ENCODE peak calls at places on chromosomes 7 and 10, in five cellular contexts. W is GM06990, C is hepatocyte, G is endothelial cell of umbilical vein, S is tibial artery. Y is an unnamed sample.

GRCh38 chr10:33706746-33707145 is 372.3 kb upstream of the NRP1 start:
- DNase-seq in S (no peak), C (no peak), W (no peak), G (no peak), Y (peak)

GRCh38 chr7:41107938-41108448 is 594.9 kb downstream of the INHBA start:
- DNase-seq in C (peak), S (no peak), G (no peak), W (no peak), Y (peak)

GRCh38 chr10:24132741-24133140 is 76.2 kb upstream of the KIAA1217 start:
- DNase-seq in S (no peak), C (no peak), G (no peak), W (no peak), Y (peak)

GRCh38 chr7:149385195-149385955 is 75.5 kb downstream of the ZNF777 start:
- DNase-seq in W (no peak), G (no peak), S (no peak), C (no peak), Y (no peak)

GRCh38 chr7:52088008-52088787 is 771.6 kb upstream of the COBL start:
- DNase-seq in S (no peak), W (no peak), C (peak), G (peak), Y (no peak)

GRCh38 chr7:28106316-28106957 is 74.2 kb downstream of the JAZF1 start:
- DNase-seq in S (no peak), G (no peak), C (no peak), W (no peak), Y (no peak)

GRCh38 chr7:5478568-5479045 is 55.0 kb upstream of the TNRC18 start:
- DNase-seq in W (no peak), S (no peak), G (no peak), C (peak), Y (no peak)

GRCh38 chr10:102421645-102422585 is 1.3 kb downstream of the FBXL15 start:
- DNase-seq in G (peak), S (no peak), W (no peak), C (peak), Y (peak)

GRCh38 chr7:95718556-95719410 is 53.6 kb upstream of the DYNC1I1 start:
- DNase-seq in S (no peak), W (no peak), G (peak), C (no peak), Y (peak)

GRCh38 chr7:117270371-117270770 is 52.5 kb downstream of the WNT2 start:
- DNase-seq in G (no peak), W (no peak), C (no peak), S (no peak), Y (no peak)

GRCh38 chr10:97679594-97679993 is 7.4 kb downstream of the AVPI1 start:
- DNase-seq in W (no peak), S (no peak), C (no peak), G (no peak), Y (no peak)

GRCh38 chr7:3087243-3087642 is 43.6 kb upstream of the CARD11 start:
- DNase-seq in C (peak), G (no peak), S (no peak), W (no peak), Y (no peak)

GRCh38 chr7:91720255-91720937 is 160.1 kb downstream of the MTERF1 start:
- DNase-seq in W (no peak), G (no peak), S (no peak), C (no peak), Y (peak)

GRCh38 chr10:69786791-69787190 is 14.9 kb upstream of the COL13A1 start:
- DNase-seq in W (no peak), G (peak), S (no peak), C (no peak), Y (peak)

GRCh38 chr10:10830316-10831061 is 187.2 kb upstream of the CELF2 start:
- DNase-seq in C (no peak), W (no peak), S (no peak), G (peak), Y (peak)

GRCh38 chr7:22433710-22434460 is 66.1 kb downstream of the STEAP1B start:
- DNase-seq in G (peak), S (no peak), C (no peak), W (no peak), Y (no peak)

GRCh38 chr7:115499966-115500365 is 530.6 kb downstream of the TFEC start:
- DNase-seq in W (no peak), G (no peak), C (no peak), S (no peak), Y (no peak)

GRCh38 chr7:21361413-21362130 is 66.3 kb upstream of the SP4 start:
- DNase-seq in S (no peak), W (peak), G (no peak), C (no peak), Y (no peak)

GRCh38 chr7:4766666-4767530 is 8.5 kb upstream of the AP5Z1 start:
- DNase-seq in C (peak), S (no peak), G (no peak), W (no peak), Y (no peak)

GRCh38 chr10:24762966-24763623 is 39.4 kb upstream of the ARHGAP21 start:
- DNase-seq in G (peak), C (no peak), S (no peak), W (no peak), Y (no peak)

GRCh38 chr10:3811331-3811870 is 26.4 kb upstream of the KLF6 start:
- DNase-seq in S (no peak), G (peak), W (peak), C (peak), Y (peak)

GRCh38 chr7:140645166-140645565 is 4.6 kb upstream of the DENND2A start:
- DNase-seq in G (no peak), C (no peak), S (peak), W (no peak), Y (peak)

GRCh38 chr10:124323806-124324205 is 94.9 kb downstream of the OAT start:
- DNase-seq in S (no peak), G (no peak), W (no peak), C (no peak), Y (no peak)

GRCh38 chr10:128377364-128377987 is 251.3 kb upstream of the MKI67 start:
- DNase-seq in G (no peak), S (no peak), C (no peak), W (no peak), Y (no peak)

GRCh38 chr7:131302876-131303707 is 24.6 kb upstream of the MKLN1 start:
- DNase-seq in G (peak), S (no peak), W (no peak), C (peak), Y (peak)

GRCh38 chr10:113858541-113858940 is 4.1 kb downstream of the NHLRC2 start:
- DNase-seq in C (no peak), G (peak), S (no peak), W (no peak), Y (peak)

GRCh38 chr10:114290038-114290437 is 51.0 kb downstream of the VWA2 start:
- DNase-seq in S (no peak), G (no peak), C (no peak), W (no peak), Y (no peak)

GRCh38 chr7:4650471-4651047 is 31.5 kb upstream of the FOXK1 start:
- DNase-seq in G (no peak), S (no peak), W (no peak), C (peak), Y (no peak)

GRCh38 chr7:27576360-27576944 is 86.2 kb downstream of the HIBADH start:
- DNase-seq in S (no peak), C (peak), G (peak), W (peak), Y (peak)

GRCh38 chr10:86951184-86951761 is 6.1 kb downstream of the MMRN2 start:
- DNase-seq in W (no peak), G (no peak), C (peak), S (peak), Y (no peak)

GRCh38 chr7:36192050-36192824 is 39.2 kb downstream of the EEPD1 start:
- DNase-seq in W (no peak), S (peak), G (no peak), C (peak), Y (peak)
- TF ChIP-seq CTCF in W (no peak), S (no peak), G (no peak), C (no peak), Y (no peak)

DNA sequence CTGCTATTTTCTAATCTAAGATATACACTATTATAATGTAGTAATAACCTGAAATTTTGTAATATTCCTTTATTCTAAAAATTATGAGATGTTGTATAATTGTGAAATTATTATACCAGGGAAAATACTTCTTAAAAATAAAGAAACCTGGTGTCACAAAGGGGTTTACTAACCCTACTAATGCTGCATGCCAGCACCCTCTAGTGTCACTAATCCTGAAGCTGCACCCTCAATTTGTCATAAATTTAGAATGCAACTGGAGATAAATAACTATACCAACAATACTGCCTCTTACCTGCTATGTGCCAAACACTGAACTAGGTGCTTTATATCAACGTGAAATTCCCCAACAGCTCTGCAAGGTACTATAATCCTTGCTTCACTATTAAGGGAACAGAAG is 30.8 kb downstream of the TM9SF3 start:
- DNase-seq in C (peak), S (no peak), W (no peak), G (peak), Y (peak)
- TF ChIP-seq CTCF in C (peak), S (no peak), W (peak), G (peak), Y (peak)

DNA sequence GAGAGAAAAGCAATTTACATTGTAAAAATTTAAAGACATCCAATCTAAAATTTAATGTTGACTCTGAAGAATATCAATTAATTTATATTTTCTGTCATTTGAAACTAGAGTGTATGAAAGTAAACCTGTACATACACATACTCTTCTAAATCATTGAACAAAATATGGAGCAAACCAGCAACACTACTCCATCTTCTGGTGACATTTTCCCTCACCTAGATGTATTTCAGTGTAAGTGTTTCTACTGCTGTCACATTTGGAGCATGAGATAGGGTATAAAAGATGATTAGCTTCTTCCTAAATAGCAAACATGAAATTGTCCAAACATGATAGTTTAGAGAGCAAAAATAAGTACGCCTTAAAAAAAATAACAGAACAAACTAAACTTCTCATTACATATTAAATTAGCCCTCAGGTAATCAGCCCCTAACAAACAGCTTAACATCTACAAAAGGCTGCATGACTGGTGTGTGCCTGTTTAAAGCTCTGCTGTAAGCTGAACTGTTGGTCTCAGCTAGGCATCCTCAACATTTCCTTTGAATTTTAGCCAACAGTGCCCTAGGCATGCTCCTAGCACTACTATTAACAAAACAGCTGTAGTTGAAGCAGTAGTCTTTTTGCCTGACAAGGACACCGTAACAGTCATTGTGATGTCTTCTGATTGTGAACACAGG is 189.8 kb downstream of the CTNNA3 start:
- DNase-seq in W (no peak), C (no peak), G (no peak), S (no peak), Y (no peak)
- TF ChIP-seq CTCF in W (no peak), C (peak), G (no peak), S (no peak), Y (no peak)

DNA sequence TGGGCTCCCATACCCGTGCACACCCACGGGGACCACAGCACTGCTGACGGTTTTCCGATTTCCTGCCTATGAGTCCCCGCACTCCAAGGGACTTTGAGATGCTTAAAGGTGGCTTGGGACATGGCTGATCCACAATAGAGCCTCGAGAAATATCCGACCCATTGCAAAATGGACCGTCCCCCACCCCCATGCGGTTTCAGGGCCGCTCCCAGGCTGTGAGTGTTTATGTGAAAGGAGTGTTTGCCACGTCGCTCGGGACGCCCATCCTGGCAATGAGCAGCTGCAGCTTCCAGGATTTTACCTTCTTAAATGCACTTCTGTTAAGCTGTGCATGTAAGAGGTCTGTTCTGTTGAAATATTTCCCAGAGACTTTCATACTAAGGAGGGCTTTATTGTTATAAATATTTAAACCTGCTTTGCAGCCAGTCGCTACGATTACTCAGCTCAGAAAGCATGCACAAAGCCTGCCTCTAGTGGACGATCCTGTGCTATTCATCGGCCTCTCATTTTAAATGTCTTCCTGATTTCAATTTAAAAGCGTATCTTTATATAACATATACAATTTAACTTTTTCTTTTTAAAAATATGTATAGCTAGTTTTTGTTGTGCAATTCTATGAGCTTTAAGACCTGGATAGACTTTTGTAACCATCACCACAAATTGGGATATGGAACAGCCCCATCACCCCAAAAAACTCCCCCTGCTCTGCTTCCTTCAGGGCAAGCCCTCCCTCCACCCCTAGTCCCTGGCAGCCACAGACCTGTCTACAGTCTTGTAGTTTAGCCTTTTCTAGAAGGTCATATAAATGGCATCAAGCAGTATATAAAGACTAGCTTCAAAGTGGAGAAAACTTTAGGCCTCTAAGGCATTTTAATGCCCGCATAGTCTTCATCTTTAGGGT is 418.3 kb downstream of the PAXIP1 start:
- DNase-seq in W (no peak), S (no peak), C (peak), G (no peak), Y (no peak)
- TF ChIP-seq CTCF in W (peak), S (no peak), C (peak), G (no peak), Y (no peak)

GRCh38 chr7:25384820-25385560 is 156.7 kb upstream of the NPVF start:
- DNase-seq in C (no peak), G (no peak), S (no peak), W (no peak), Y (no peak)

GRCh38 chr7:25382869-25383268 is 154.6 kb upstream of the NPVF start:
- DNase-seq in C (no peak), W (no peak), G (no peak), S (no peak), Y (no peak)

GRCh38 chr7:25383402-25383801 is 155.1 kb upstream of the NPVF start:
- DNase-seq in G (no peak), S (no peak), W (no peak), C (no peak), Y (no peak)

GRCh38 chr7:25386311-25386744 is 158.0 kb upstream of the NPVF start:
- DNase-seq in S (no peak), W (no peak), C (no peak), G (no peak), Y (no peak)

DNA sequence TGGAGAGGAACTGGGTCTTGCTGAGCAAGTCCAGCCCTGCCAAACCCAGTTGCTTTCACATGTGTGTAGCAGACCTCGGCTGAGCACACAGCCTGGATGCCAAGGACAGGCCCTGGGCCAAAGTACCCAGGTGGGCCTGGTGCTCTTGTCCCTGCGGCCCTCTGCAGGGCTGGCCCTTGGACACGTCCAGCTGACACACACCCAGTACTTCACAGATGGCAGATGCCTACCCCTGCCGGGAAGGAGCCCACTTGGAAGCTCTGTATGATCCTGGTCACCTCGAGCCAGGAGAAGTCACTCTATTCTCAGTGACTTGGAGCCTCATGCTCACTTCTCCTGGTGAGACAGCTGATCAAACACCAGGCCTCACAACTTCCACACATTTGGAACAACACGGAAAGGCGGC is 157.4 kb upstream of the NPVF start:
- DNase-seq in C (no peak), S (no peak), W (no peak), G (no peak), Y (no peak)
- TF ChIP-seq CTCF in C (no peak), S (no peak), W (no peak), G (no peak), Y (no peak)

GRCh38 chr7:105990726-105991465 is 27.8 kb downstream of the CDHR3 start:
- DNase-seq in S (no peak), C (no peak), W (no peak), G (no peak), Y (no peak)
- TF ChIP-seq CTCF in S (no peak), C (no peak), W (no peak), G (no peak), Y (no peak)

DNA sequence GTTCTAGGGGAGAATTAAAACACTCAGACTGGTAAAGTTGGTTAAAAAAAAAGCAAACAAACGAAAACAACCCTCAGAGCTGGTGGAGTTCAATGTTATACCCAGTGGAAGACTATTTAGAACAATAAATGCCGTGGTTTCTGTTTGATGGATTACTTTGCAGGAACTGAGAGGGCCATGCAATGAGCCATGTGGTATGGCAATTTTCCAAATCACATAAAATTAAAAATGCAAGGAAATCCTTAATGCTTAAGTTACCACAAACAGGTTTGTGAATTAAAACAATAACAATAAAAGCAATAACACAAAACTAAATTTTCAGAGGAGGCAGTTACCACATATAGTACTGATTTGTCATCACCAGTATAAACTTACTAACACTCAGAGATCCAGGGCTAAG is 96.9 kb downstream of the RTKN2 start:
- DNase-seq in W (no peak), S (no peak), G (peak), C (no peak), Y (no peak)
- TF ChIP-seq CTCF in W (no peak), S (no peak), G (no peak), C (no peak), Y (no peak)

DNA sequence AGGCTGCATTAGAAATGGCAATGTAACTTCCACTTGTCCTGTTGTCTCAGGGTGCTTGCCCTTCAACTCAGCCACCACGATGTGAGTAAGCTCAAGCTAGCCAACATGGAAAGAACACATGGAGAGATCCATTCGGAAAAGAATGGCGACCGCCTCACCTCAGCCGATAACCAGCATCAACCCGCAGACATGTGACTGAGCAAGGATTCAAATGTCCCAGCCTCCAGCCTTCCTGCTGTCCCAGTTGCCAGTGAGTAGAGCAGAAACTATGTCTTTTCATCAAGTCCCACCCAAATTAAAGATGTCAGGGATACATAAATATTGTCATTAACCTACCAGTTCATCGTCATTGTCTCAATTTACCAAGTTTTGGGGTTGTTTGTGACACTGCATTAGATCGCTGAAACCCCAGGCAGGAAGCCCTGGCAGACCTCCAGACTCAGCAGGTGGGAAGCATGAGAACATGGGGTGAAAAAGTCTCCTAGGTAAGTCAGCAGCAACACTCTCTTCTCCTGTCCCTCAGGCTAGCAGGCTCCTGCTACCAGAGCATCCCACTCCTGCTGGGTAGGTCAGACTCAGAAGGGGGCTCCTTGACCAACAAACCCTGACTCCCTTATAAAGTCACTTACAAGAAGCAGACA is 67.0 kb downstream of the OSBPL3 start:
- DNase-seq in W (no peak), S (no peak), G (no peak), C (no peak), Y (no peak)
- TF ChIP-seq CTCF in W (no peak), S (no peak), G (no peak), C (no peak), Y (no peak)

Y was measured in MCF 10A.